ENCODE peak calls at places on chromosomes 2 and 18, in five cellular contexts. M is astrocyte, G is endodermal cell, J is kidney epithelial cell, L is GM23248. R is an unnamed sample. For H3K36me3 and H3K27me3, the result is how much of the 10 kb centered on the place peaks cover.

GRCh38 chr2:18118703-18119102 is 240.2 kb downstream of the KCNS3 start:
- DNase-seq in M (peak), G (no peak), J (no peak), L (peak), R (no peak)

GRCh38 chr2:222548997-222549396 is 106.9 kb downstream of the FARSB start:
- DNase-seq in M (peak), G (peak), J (no peak), L (no peak), R (peak)

GRCh38 chr2:181393472-181393871 is 63.7 kb upstream of the ITGA4 start:
- DNase-seq in M (peak), G (no peak), J (peak), L (peak), R (no peak)

GRCh38 chr2:228180126-228181097 is 1.1 kb downstream of the SPHKAP start:
- DNase-seq in M (no peak), G (peak), J (no peak), L (peak), R (peak)

GRCh38 chr2:165440367-165440766 is 29.1 kb upstream of the CSRNP3 start:
- DNase-seq in M (peak), G (no peak), J (no peak), L (peak), R (no peak)

GRCh38 chr18:274313-274712 is 6.5 kb upstream of the THOC1 start:
- DNase-seq in M (no peak), G (no peak), J (no peak), L (no peak), R (no peak)

GRCh38 chr2:141379965-141380624 is 750.7 kb downstream of the LRP1B start:
- DNase-seq in M (no peak), G (no peak), J (no peak), L (no peak), R (no peak)

GRCh38 chr2:120204022-120204405 is 19.2 kb downstream of the TMEM185B start:
- DNase-seq in M (no peak), G (peak), J (no peak), L (no peak), R (no peak)

GRCh38 chr2:66437601-66438497 is 2.9 kb downstream of the MEIS1 start:
- DNase-seq in M (no peak), G (peak), J (no peak), L (peak), R (peak)

GRCh38 chr2:63692002-63692606 is 103.3 kb downstream of the MDH1 start:
- DNase-seq in M (peak), G (no peak), J (no peak), L (peak), R (peak)

GRCh38 chr18:4636957-4637356 is 181.8 kb upstream of the DLGAP1 start:
- DNase-seq in M (no peak), G (no peak), J (peak), L (no peak), R (no peak)

DNA sequence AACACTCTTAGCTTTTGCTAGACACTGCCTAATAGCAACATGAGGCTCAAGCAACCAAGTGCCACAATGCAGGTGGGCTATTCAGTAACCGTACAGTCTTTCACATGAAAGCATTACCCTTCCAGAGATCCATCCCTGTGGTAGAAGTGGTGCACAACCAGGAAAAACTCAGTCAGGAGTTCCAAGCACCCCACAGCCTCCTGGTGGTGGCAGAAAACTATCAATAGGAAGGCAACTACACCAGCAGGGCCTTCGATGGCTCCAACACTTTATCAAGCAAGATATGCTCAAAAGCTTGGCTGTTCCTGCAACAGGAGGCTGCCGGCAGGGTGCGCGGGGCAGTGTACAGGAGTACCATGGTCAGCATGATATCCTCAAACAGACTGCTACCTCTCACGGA is 176.1 kb upstream of the DLGAP1 start:
- DNase-seq in M (no peak), G (peak), J (no peak), L (no peak), R (peak)
- H3K4me3 ChIP-seq in M (no peak), G (no peak), J (no peak), L (no peak), R (no peak)

GRCh38 chr18:58396966-58397365 is 231.9 kb downstream of the ALPK2 start:
- DNase-seq in M (no peak), G (no peak), J (no peak), L (no peak), R (no peak)

GRCh38 chr18:58394046-58394445 is 234.8 kb downstream of the ALPK2 start:
- DNase-seq in M (peak), G (no peak), J (peak), L (peak), R (no peak)

GRCh38 chr18:58397385-58398132 is 231.3 kb downstream of the ALPK2 start:
- DNase-seq in M (no peak), G (peak), J (no peak), L (no peak), R (no peak)

GRCh38 chr18:58394607-58395425 is 234.1 kb downstream of the ALPK2 start:
- DNase-seq in M (no peak), G (peak), J (no peak), L (peak), R (no peak)

GRCh38 chr18:58396144-58396543 is 232.7 kb downstream of the ALPK2 start:
- DNase-seq in M (no peak), G (peak), J (no peak), L (no peak), R (no peak)
- H3K36me3 ChIP-seq in M (under half), G (under half), J (under half), L (under half), R (under half)

DNA sequence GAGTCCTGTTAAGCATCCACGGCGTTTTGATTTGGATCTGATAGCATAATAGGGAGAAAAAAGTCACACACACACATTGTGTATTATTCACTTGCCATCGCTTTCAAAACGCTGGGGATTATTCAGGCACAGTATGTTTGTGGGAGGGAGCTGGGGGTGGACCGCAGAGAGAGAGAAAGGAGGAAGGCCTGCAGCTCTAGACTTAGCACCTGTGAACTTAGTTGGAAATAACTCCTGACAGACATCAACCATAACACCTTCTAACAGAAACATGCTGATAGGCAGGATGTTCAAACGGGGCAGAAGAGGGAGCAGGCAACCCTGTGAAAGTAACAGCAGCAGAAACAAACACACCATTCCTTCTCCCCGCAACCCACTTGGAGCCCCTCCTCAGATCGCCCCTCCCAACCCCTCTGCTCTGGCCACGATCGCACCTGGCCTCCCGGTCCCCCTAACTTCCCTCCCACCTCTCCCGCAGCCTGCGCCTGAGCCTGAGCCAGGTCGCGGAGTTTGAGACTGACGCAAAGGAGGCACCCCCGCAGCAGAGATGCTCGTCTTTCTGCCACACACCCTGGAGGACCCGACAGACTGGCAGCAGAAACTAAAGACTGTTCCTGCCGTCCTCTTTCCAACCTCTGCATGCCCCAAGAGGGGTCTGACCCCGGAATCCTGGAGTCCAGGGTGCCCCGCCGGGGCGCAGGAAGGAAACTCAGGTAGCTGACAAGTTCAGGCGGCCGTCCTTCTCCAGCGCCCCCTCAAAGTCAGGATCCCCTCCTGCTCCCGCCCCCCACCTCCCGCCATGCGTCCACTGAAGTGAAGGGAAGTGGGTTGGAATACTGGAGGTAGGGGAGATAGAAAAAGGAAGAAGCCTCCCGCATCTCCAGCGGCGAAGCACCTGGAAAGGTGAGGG is 738 bp downstream of the CHST9 start:
- DNase-seq in M (no peak), G (peak), J (no peak), L (no peak), R (peak)
- H3K27me3 ChIP-seq in M (under half), G (under half), J (under half), L (under half), R (under half)

GRCh38 chr2:191245869-191246531 is 796 bp downstream of the MYO1B start:
- DNase-seq in M (peak), G (peak), J (no peak), L (peak), R (peak)

GRCh38 chr2:191246820-191247380 is 1.7 kb downstream of the MYO1B start:
- DNase-seq in M (no peak), G (no peak), J (no peak), L (peak), R (no peak)

GRCh38 chr2:191243154-191243553 is 2.0 kb upstream of the MYO1B start:
- DNase-seq in M (no peak), G (no peak), J (no peak), L (no peak), R (no peak)

GRCh38 chr2:191245046-191245868 is at the start of gene MYO1B:
- DNase-seq in M (peak), G (peak), J (no peak), L (peak), R (peak)

DNA sequence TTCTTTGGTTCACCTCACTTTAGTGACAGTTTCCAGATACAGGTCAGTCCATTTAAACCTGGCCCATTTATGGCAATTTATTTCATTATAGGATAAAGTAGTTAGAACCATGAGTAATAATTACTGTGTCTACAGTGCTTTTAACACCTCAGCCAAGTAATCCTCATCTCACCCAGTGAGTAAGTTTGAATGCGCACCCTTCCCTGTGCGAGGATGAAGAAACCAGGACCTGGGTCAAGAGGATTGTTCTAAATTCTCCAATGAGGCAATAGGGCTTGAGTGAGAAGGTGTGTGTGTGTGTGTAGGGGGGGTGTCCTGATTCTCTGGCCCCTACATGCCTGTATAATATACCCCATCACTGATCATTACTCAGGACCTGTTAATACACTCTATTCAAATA is 854 bp upstream of the MYO1B start:
- DNase-seq in M (no peak), G (no peak), J (no peak), L (peak), R (no peak)
- H3K4me3 ChIP-seq in M (no peak), G (peak), J (no peak), L (peak), R (no peak)

DNA sequence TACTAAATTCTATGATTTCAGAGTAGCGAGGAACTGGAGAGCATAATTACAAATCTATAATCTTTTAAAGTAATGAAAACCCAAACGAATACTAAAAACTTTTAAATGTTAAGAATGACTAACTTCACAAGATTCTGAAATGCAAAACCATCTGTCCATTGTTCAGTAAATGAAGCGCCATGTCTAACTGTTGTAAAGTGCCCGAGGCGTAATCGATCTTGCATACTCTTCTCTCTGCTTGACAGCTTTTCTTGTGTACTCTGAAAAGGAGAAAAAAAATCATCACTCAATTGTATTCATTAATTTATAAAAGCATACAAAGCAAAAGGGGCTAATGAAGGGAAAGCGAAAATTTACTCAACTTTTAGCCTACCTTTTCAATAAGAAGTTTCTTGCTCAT is 111.0 kb downstream of the TLK1 start:
- DNase-seq in M (no peak), G (no peak), J (no peak), L (no peak), R (no peak)
- H3K36me3 ChIP-seq in M (under half), G (half or more), J (under half), L (half or more), R (under half)

DNA sequence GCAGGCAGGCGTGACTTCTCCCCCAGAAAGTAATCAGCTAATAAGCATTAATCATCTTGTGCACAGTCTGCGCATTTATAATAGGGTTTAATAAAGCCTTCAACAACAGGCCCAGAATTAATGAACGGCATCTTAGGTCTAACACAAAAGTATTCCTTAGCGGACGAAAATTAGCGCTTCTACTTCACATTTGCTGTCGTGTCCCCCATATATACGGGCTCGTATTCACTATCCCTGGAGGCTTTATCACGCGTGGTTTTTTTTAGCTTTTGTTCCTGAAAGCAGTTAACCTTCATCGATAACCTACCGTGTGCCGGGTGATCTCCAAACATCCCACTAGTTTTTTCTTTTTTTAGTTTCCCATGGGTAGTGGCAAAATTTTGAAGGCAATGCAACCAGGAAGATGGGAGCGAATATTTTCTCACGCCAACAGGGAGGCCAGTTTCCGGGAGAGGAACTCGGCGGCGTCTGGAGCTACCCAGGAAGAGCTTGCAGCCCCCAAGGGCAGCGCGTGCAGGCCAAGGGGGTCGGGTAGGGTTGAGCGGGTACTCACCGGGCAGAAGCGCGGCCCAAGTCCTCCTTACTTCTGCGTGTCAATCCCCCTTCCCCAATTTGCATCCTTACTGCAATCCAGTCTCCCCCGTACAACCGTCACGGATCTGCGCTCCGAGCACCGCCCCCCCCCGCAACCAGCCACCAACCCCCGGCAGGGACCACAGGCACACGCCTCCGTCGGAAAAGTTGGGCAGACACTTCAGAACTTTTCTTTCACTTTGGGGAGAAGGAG is 1.5 kb downstream of the ATP8B1 start:
- DNase-seq in M (no peak), G (peak), J (no peak), L (peak), R (peak)
- H3K27me3 ChIP-seq in M (under half), G (half or more), J (under half), L (under half), R (half or more)

GRCh38 chr2:241551998-241552737 is 6.4 kb upstream of the BOK start:
- DNase-seq in M (no peak), G (no peak), J (no peak), L (no peak), R (peak)
- H3K4me3 ChIP-seq in M (no peak), G (no peak), J (no peak), L (no peak), R (no peak)

GRCh38 chr2:219180961-219181360 is 2.9 kb downstream of the RETREG2 start:
- DNase-seq in M (no peak), G (no peak), J (no peak), L (no peak), R (no peak)
- H3K36me3 ChIP-seq in M (under half), G (under half), J (under half), L (under half), R (under half)

GRCh38 chr2:172101008-172101706 is 1.5 kb downstream of the DLX2 start:
- DNase-seq in M (no peak), G (peak), J (no peak), L (peak), R (peak)

GRCh38 chr2:172102159-172102857 is 392 bp downstream of the DLX2 start:
- DNase-seq in M (no peak), G (peak), J (no peak), L (peak), R (peak)

GRCh38 chr2:172103471-172104292 is 982 bp upstream of the DLX2 start:
- DNase-seq in M (peak), G (peak), J (peak), L (peak), R (peak)

GRCh38 chr2:172101707-172102158 is 967 bp downstream of the DLX2 start:
- DNase-seq in M (no peak), G (no peak), J (no peak), L (peak), R (no peak)

DNA sequence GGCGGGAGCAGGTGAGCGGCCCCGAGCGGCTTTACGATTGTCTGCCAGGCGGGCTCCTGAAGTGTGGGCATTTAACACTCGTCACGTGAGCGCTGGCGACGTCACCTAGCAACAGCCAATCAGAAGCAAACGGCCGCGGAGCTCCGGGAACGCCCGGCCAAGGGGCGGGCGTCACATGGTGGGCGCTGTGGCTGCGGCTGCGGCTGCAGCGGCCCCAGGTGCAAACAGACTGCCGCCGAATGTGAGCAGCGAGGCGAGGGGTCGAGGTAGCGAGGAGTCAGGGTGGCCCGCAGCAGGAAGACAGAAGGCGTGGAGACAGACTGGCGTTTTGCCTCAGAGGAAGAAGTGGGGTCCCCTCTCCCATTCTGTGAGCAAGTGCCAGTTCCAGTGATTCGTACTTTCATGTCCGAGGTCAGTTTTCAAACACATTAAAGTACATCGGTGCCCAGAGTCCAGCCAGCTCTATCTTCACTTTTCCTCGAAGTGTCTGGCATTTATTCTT is at the start of gene DLX2:
- DNase-seq in M (peak), G (peak), J (peak), L (peak), R (peak)
- H3K27me3 ChIP-seq in M (half or more), G (half or more), J (half or more), L (under half), R (half or more)

DNA sequence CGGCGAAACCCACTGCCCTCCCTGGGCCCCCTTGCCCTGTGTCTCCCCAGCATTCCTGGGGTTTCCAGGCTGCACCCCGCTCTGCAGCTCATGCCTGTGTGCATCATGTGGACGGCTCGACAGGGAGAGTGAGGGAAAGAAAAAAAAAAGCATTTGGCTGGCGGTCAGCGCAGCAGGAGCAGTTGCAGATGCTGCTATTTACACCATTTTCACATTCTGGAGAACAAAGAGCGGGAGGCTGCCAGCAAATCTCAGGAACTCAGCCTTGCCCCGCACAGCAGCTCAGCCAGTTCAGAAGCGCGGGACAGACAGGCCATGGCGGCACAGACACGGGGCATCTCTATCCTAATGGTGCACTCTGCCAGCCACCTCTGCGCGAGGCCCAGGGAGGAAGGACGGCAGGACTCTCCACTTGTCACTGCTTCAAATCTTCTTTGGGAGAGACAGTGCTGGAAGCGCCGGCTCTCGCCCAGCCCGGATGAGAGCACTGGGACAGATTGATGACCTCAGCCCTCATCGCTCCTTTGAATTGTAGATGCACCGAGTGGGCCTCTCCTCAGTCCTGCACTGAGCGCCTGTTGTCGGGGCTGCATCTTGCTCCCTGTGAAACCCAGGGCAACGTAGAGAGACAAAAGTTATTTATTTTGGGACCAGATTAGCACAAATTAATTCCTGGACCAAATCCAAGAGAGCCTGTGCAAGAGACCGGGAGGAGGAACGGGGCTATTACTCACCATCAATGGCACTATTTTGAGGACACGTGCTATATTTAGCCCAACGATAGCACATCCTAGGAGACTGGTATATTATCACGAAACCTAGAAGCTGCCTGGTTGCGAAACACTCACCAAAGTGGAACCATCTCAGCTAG is 211.3 kb upstream of the SMIM21 start:
- DNase-seq in M (peak), G (peak), J (no peak), L (peak), R (peak)
- H3K4me3 ChIP-seq in M (peak), G (no peak), J (no peak), L (peak), R (peak)

R was measured in H7.